ENCODE peak calls at places on chromosomes 5 and 9, in ten cellular contexts. One of them, this sample, is unnamed.

GRCh38 chr5:86155763-86156162 is 462.0 kb upstream of the COX7C start:
- DNase-seq in neural progenitor cell: no peak
- DNase-seq in psoas muscle: no peak
- DNase-seq in PC-9: no peak
- DNase-seq in adipocyte: no peak
- DNase-seq in cardiac muscle cell: no peak
- DNase-seq in cardiac fibroblast: no peak
- DNase-seq in skeletal muscle cell: no peak
- DNase-seq in upper lobe of right lung: no peak
- DNase-seq in BJ: no peak
- DNase-seq in this sample: no peak

GRCh38 chr9:118222375-118222774 is 518.2 kb downstream of the TLR4 start:
- DNase-seq in neural progenitor cell: peak; percentile 38
- DNase-seq in psoas muscle: no peak
- DNase-seq in PC-9: no peak
- DNase-seq in adipocyte: no peak
- DNase-seq in cardiac muscle cell: peak; percentile 14
- DNase-seq in cardiac fibroblast: no peak
- DNase-seq in skeletal muscle cell: no peak
- DNase-seq in upper lobe of right lung: no peak
- DNase-seq in BJ: no peak
- DNase-seq in this sample: no peak

GRCh38 chr5:80069251-80069650 is 34.1 kb downstream of the THBS4 start:
- DNase-seq in neural progenitor cell: no peak
- DNase-seq in psoas muscle: no peak
- DNase-seq in PC-9: no peak
- DNase-seq in adipocyte: peak; percentile 27
- DNase-seq in cardiac muscle cell: no peak
- DNase-seq in cardiac fibroblast: no peak
- DNase-seq in skeletal muscle cell: no peak
- DNase-seq in upper lobe of right lung: no peak
- DNase-seq in BJ: no peak
- DNase-seq in this sample: no peak

GRCh38 chr9:128494108-128494742 is 10.3 kb upstream of the GLE1 start:
- DNase-seq in neural progenitor cell: no peak
- DNase-seq in psoas muscle: peak; percentile 68
- DNase-seq in PC-9: no peak
- DNase-seq in adipocyte: no peak
- DNase-seq in cardiac muscle cell: no peak
- DNase-seq in cardiac fibroblast: peak; percentile 64
- DNase-seq in skeletal muscle cell: no peak
- DNase-seq in upper lobe of right lung: peak; percentile 74
- DNase-seq in BJ: no peak
- DNase-seq in this sample: no peak

GRCh38 chr9:21690561-21690960 is 111.9 kb upstream of the MTAP start:
- DNase-seq in neural progenitor cell: no peak
- DNase-seq in psoas muscle: no peak
- DNase-seq in PC-9: no peak
- DNase-seq in adipocyte: peak; percentile 32
- DNase-seq in cardiac muscle cell: no peak
- DNase-seq in cardiac fibroblast: peak; percentile 51
- DNase-seq in skeletal muscle cell: no peak
- DNase-seq in upper lobe of right lung: no peak
- DNase-seq in BJ: no peak
- DNase-seq in this sample: no peak

GRCh38 chr9:102845847-102846246 is 149.3 kb upstream of the CYLC2 start:
- DNase-seq in neural progenitor cell: no peak
- DNase-seq in psoas muscle: no peak
- DNase-seq in PC-9: no peak
- DNase-seq in adipocyte: no peak
- DNase-seq in cardiac muscle cell: no peak
- DNase-seq in cardiac fibroblast: no peak
- DNase-seq in skeletal muscle cell: no peak
- DNase-seq in upper lobe of right lung: no peak
- DNase-seq in BJ: no peak
- DNase-seq in this sample: no peak

GRCh38 chr9:136260521-136260920 is 14.9 kb upstream of the QSOX2 start:
- DNase-seq in neural progenitor cell: no peak
- DNase-seq in psoas muscle: no peak
- DNase-seq in PC-9: no peak
- DNase-seq in adipocyte: no peak
- DNase-seq in cardiac muscle cell: no peak
- DNase-seq in cardiac fibroblast: no peak
- DNase-seq in skeletal muscle cell: no peak
- DNase-seq in upper lobe of right lung: no peak
- DNase-seq in BJ: no peak
- DNase-seq in this sample: no peak

GRCh38 chr9:97904725-97905124 is 17.6 kb downstream of the TRMO start:
- DNase-seq in neural progenitor cell: no peak
- DNase-seq in psoas muscle: no peak
- DNase-seq in PC-9: no peak
- DNase-seq in adipocyte: no peak
- DNase-seq in cardiac muscle cell: no peak
- DNase-seq in cardiac fibroblast: no peak
- DNase-seq in skeletal muscle cell: no peak
- DNase-seq in upper lobe of right lung: no peak
- DNase-seq in BJ: no peak
- DNase-seq in this sample: peak; percentile 70

GRCh38 chr5:24163091-24163490 is 481.7 kb downstream of the CDH10 start:
- DNase-seq in neural progenitor cell: no peak
- DNase-seq in psoas muscle: no peak
- DNase-seq in PC-9: peak; percentile 20
- DNase-seq in adipocyte: no peak
- DNase-seq in cardiac muscle cell: no peak
- DNase-seq in cardiac fibroblast: no peak
- DNase-seq in skeletal muscle cell: no peak
- DNase-seq in upper lobe of right lung: no peak
- DNase-seq in BJ: no peak
- DNase-seq in this sample: no peak

GRCh38 chr5:171999100-171999499 is 7.3 kb downstream of the FBXW11 start:
- DNase-seq in neural progenitor cell: no peak
- DNase-seq in psoas muscle: no peak
- DNase-seq in PC-9: no peak
- DNase-seq in adipocyte: no peak
- DNase-seq in cardiac muscle cell: no peak
- DNase-seq in cardiac fibroblast: no peak
- DNase-seq in skeletal muscle cell: no peak
- DNase-seq in upper lobe of right lung: no peak
- DNase-seq in BJ: no peak
- DNase-seq in this sample: no peak

GRCh38 chr5:171992305-171992704 is 14.1 kb downstream of the FBXW11 start:
- DNase-seq in neural progenitor cell: no peak
- DNase-seq in psoas muscle: no peak
- DNase-seq in PC-9: no peak
- DNase-seq in adipocyte: no peak
- DNase-seq in cardiac muscle cell: no peak
- DNase-seq in cardiac fibroblast: no peak
- DNase-seq in skeletal muscle cell: no peak
- DNase-seq in upper lobe of right lung: no peak
- DNase-seq in BJ: no peak
- DNase-seq in this sample: no peak

GRCh38 chr5:171992813-171993212 is 13.6 kb downstream of the FBXW11 start:
- DNase-seq in neural progenitor cell: no peak
- DNase-seq in psoas muscle: no peak
- DNase-seq in PC-9: no peak
- DNase-seq in adipocyte: no peak
- DNase-seq in cardiac muscle cell: no peak
- DNase-seq in cardiac fibroblast: no peak
- DNase-seq in skeletal muscle cell: no peak
- DNase-seq in upper lobe of right lung: no peak
- DNase-seq in BJ: no peak
- DNase-seq in this sample: no peak

GRCh38 chr5:171999877-172000276 is 6.6 kb downstream of the FBXW11 start:
- DNase-seq in neural progenitor cell: no peak
- DNase-seq in psoas muscle: no peak
- DNase-seq in PC-9: no peak
- DNase-seq in adipocyte: no peak
- DNase-seq in cardiac muscle cell: no peak
- DNase-seq in cardiac fibroblast: no peak
- DNase-seq in skeletal muscle cell: no peak
- DNase-seq in upper lobe of right lung: no peak
- DNase-seq in BJ: no peak
- DNase-seq in this sample: no peak

GRCh38 chr5:171997011-171997410 is 9.4 kb downstream of the FBXW11 start:
- DNase-seq in neural progenitor cell: no peak
- DNase-seq in psoas muscle: no peak
- DNase-seq in PC-9: no peak
- DNase-seq in adipocyte: no peak
- DNase-seq in cardiac muscle cell: no peak
- DNase-seq in cardiac fibroblast: no peak
- DNase-seq in skeletal muscle cell: no peak
- DNase-seq in upper lobe of right lung: no peak
- DNase-seq in BJ: no peak
- DNase-seq in this sample: no peak
- H3K4me3 ChIP-seq in neural progenitor cell: no peak overlapping the region
- H3K4me3 ChIP-seq in psoas muscle: no peak overlapping the region
- H3K4me3 ChIP-seq in PC-9: no peak overlapping the region
- H3K4me3 ChIP-seq in adipocyte: no peak overlapping the region
- H3K4me3 ChIP-seq in cardiac muscle cell: no peak overlapping the region
- H3K4me3 ChIP-seq in cardiac fibroblast: no peak overlapping the region
- H3K4me3 ChIP-seq in skeletal muscle cell: no peak overlapping the region
- H3K4me3 ChIP-seq in upper lobe of right lung: no peak overlapping the region
- H3K4me3 ChIP-seq in BJ: no peak overlapping the region
- H3K4me3 ChIP-seq in this sample: no peak overlapping the region

GRCh38 chr5:81779125-81779934 is 28.4 kb upstream of the SSBP2 start:
- DNase-seq in neural progenitor cell: no peak
- DNase-seq in psoas muscle: peak; percentile 81
- DNase-seq in PC-9: peak; percentile 34
- DNase-seq in adipocyte: peak; percentile 53
- DNase-seq in cardiac muscle cell: no peak
- DNase-seq in cardiac fibroblast: peak; percentile 43
- DNase-seq in skeletal muscle cell: no peak
- DNase-seq in upper lobe of right lung: peak; percentile 85
- DNase-seq in BJ: no peak
- DNase-seq in this sample: peak; percentile 18
- H3K4me3 ChIP-seq in neural progenitor cell: no peak overlapping the region
- H3K4me3 ChIP-seq in psoas muscle: peak overlapping the region; percentile 50
- H3K4me3 ChIP-seq in PC-9: no peak overlapping the region
- H3K4me3 ChIP-seq in adipocyte: peak overlapping the region; percentile 75
- H3K4me3 ChIP-seq in cardiac muscle cell: no peak overlapping the region
- H3K4me3 ChIP-seq in cardiac fibroblast: no peak overlapping the region
- H3K4me3 ChIP-seq in skeletal muscle cell: no peak overlapping the region
- H3K4me3 ChIP-seq in upper lobe of right lung: peak overlapping the region; percentile 43
- H3K4me3 ChIP-seq in BJ: no peak overlapping the region
- H3K4me3 ChIP-seq in this sample: peak overlapping the region; percentile 48

DNA sequence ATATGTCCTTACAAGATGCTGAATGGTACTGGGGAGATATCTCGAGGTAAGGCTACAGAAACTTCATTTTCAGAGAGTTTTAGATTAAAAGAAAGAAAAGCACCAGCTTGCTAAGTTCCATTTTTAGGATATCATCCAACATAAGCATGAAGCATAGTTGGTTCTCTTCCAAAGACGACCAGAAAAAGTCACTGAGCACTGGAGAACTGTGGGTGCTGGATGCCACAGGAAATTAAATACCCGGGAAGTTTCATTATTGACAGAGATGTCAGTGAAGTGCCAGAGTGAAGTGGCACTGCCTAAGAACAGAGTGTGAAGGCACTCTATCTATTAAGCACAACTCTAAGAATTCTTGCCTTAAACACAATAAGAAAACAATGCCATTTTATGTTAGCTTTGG is 76.8 kb downstream of the PIK3R1 start:
- DNase-seq in neural progenitor cell: no peak
- DNase-seq in psoas muscle: no peak
- DNase-seq in PC-9: no peak
- DNase-seq in adipocyte: peak; percentile 67
- DNase-seq in cardiac muscle cell: no peak
- DNase-seq in cardiac fibroblast: peak; percentile 39
- DNase-seq in skeletal muscle cell: no peak
- DNase-seq in upper lobe of right lung: no peak
- DNase-seq in BJ: no peak
- DNase-seq in this sample: no peak
- H3K4me3 ChIP-seq in neural progenitor cell: no peak overlapping the region
- H3K4me3 ChIP-seq in psoas muscle: peak overlapping the region; percentile 77
- H3K4me3 ChIP-seq in PC-9: no peak overlapping the region
- H3K4me3 ChIP-seq in adipocyte: peak overlapping the region; percentile 85
- H3K4me3 ChIP-seq in cardiac muscle cell: no peak overlapping the region
- H3K4me3 ChIP-seq in cardiac fibroblast: no peak overlapping the region
- H3K4me3 ChIP-seq in skeletal muscle cell: no peak overlapping the region
- H3K4me3 ChIP-seq in upper lobe of right lung: no peak overlapping the region
- H3K4me3 ChIP-seq in BJ: no peak overlapping the region
- H3K4me3 ChIP-seq in this sample: no peak overlapping the region

GRCh38 chr9:125749287-125749935 is 2.2 kb downstream of the PBX3 start:
- DNase-seq in neural progenitor cell: no peak
- DNase-seq in psoas muscle: no peak
- DNase-seq in PC-9: no peak
- DNase-seq in adipocyte: peak; percentile 15
- DNase-seq in cardiac muscle cell: no peak
- DNase-seq in cardiac fibroblast: no peak
- DNase-seq in skeletal muscle cell: no peak
- DNase-seq in upper lobe of right lung: no peak
- DNase-seq in BJ: no peak
- DNase-seq in this sample: no peak

GRCh38 chr9:125749951-125750655 is 2.9 kb downstream of the PBX3 start:
- DNase-seq in neural progenitor cell: no peak
- DNase-seq in psoas muscle: no peak
- DNase-seq in PC-9: no peak
- DNase-seq in adipocyte: peak; percentile 57
- DNase-seq in cardiac muscle cell: no peak
- DNase-seq in cardiac fibroblast: peak; percentile 28
- DNase-seq in skeletal muscle cell: no peak
- DNase-seq in upper lobe of right lung: no peak
- DNase-seq in BJ: no peak
- DNase-seq in this sample: no peak

GRCh38 chr9:125754096-125754495 is 6.9 kb downstream of the PBX3 start:
- DNase-seq in neural progenitor cell: no peak
- DNase-seq in psoas muscle: no peak
- DNase-seq in PC-9: no peak
- DNase-seq in adipocyte: no peak
- DNase-seq in cardiac muscle cell: no peak
- DNase-seq in cardiac fibroblast: no peak
- DNase-seq in skeletal muscle cell: no peak
- DNase-seq in upper lobe of right lung: no peak
- DNase-seq in BJ: no peak
- DNase-seq in this sample: no peak

GRCh38 chr9:125750656-125751035 is 3.5 kb downstream of the PBX3 start:
- DNase-seq in neural progenitor cell: peak; percentile 81
- DNase-seq in psoas muscle: no peak
- DNase-seq in PC-9: no peak
- DNase-seq in adipocyte: peak; percentile 39
- DNase-seq in cardiac muscle cell: peak; percentile 22
- DNase-seq in cardiac fibroblast: peak; percentile 33
- DNase-seq in skeletal muscle cell: no peak
- DNase-seq in upper lobe of right lung: no peak
- DNase-seq in BJ: no peak
- DNase-seq in this sample: no peak

DNA sequence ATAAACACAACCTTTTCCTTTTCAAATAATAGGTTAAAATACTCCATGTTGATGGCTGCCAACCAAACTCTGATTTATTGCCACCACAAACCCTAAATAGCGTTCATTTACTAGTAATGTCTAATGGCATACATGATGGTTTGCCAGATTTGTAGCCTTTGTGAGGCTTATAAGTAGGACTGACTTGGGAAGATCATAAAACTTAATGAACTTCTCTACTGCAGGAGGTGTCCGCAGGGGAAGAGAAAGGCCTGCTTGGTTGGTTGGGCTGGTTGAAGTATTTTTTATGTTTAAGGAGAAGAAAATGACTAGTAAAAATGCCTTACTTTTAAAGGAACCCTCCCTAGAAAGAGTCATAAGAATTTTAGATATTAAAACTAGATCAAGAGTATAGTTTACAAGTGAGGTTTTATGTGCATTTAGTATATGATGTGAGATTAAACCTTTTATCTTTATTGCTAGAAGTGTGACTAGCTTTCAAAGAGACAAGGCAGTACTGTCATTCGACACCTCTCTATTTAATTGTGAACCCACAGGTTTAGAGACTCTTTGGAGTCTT is 5.0 kb downstream of the PBX3 start:
- DNase-seq in neural progenitor cell: peak; percentile 24
- DNase-seq in psoas muscle: no peak
- DNase-seq in PC-9: peak; percentile 28
- DNase-seq in adipocyte: no peak
- DNase-seq in cardiac muscle cell: no peak
- DNase-seq in cardiac fibroblast: no peak
- DNase-seq in skeletal muscle cell: no peak
- DNase-seq in upper lobe of right lung: no peak
- DNase-seq in BJ: no peak
- DNase-seq in this sample: no peak
- H3K4me3 ChIP-seq in neural progenitor cell: peak overlapping the region; percentile 92
- H3K4me3 ChIP-seq in psoas muscle: no peak overlapping the region
- H3K4me3 ChIP-seq in PC-9: no peak overlapping the region
- H3K4me3 ChIP-seq in adipocyte: no peak overlapping the region
- H3K4me3 ChIP-seq in cardiac muscle cell: peak overlapping the region; percentile 67
- H3K4me3 ChIP-seq in cardiac fibroblast: no peak overlapping the region
- H3K4me3 ChIP-seq in skeletal muscle cell: no peak overlapping the region
- H3K4me3 ChIP-seq in upper lobe of right lung: no peak overlapping the region
- H3K4me3 ChIP-seq in BJ: no peak overlapping the region
- H3K4me3 ChIP-seq in this sample: no peak overlapping the region

This sample was measured in CD4-positive, alpha-beta memory T cell.